ENCODE peak calls at places on chromosomes 5 and 9, in five cellular contexts. S is HCT116, G is HepG2, E is GM12878, B is H1. Q is an unnamed sample.

GRCh38 chr9:135662758-135663450 is at the start of gene LCN9:
- DNase-seq in G (no peak), B (peak; percentile 43), E (no peak), S (no peak), Q (no peak)

GRCh38 chr9:132099741-132100407 is 20.2 kb upstream of the MED27 start:
- DNase-seq in S (no peak), G (no peak), B (no peak), E (no peak), Q (no peak)

GRCh38 chr9:36148652-36149051 is 12.1 kb downstream of the GLIPR2 start:
- DNase-seq in E (peak; percentile 76), G (peak; percentile 63), B (no peak), S (no peak), Q (no peak)

GRCh38 chr5:151134228-151134627 is 23.4 kb downstream of the ANXA6 start:
- DNase-seq in E (no peak), G (no peak), B (no peak), S (no peak), Q (no peak)

GRCh38 chr5:72503888-72504491 is 3.2 kb downstream of the ZNF366 start:
- DNase-seq in B (no peak), E (no peak), S (no peak), G (no peak), Q (no peak)

GRCh38 chr5:142717582-142718215 is 31.8 kb upstream of the FGF1 start:
- DNase-seq in E (no peak), B (no peak), S (no peak), G (peak; percentile 52), Q (no peak)

GRCh38 chr9:6229604-6230003 is 14.0 kb downstream of the IL33 start:
- DNase-seq in G (no peak), B (no peak), S (no peak), E (no peak), Q (no peak)

GRCh38 chr5:65032250-65032649 is 263.5 kb downstream of the CWC27 start:
- DNase-seq in E (no peak), B (no peak), S (no peak), G (no peak), Q (no peak)

GRCh38 chr9:135822383-135822755 is 85.0 kb downstream of the CAMSAP1 start:
- DNase-seq in S (no peak), G (no peak), E (no peak), B (no peak), Q (no peak)

GRCh38 chr5:71899865-71900342 is 180.8 kb downstream of the CARTPT start:
- DNase-seq in S (no peak), B (no peak), G (no peak), E (no peak), Q (no peak)

GRCh38 chr9:106753155-106753671 is 109.8 kb upstream of the ZNF462 start:
- DNase-seq in E (peak; percentile 97), B (no peak), G (no peak), S (no peak), Q (no peak)

GRCh38 chr9:114037249-114037648 is 40.9 kb downstream of the AMBP start:
- DNase-seq in E (no peak), G (no peak), S (no peak), B (peak; percentile 33), Q (no peak)

GRCh38 chr5:1322036-1322903 is 22.6 kb downstream of the CLPTM1L start:
- DNase-seq in G (no peak), S (no peak), B (no peak), E (no peak), Q (no peak)

GRCh38 chr5:95822038-95822407 is 503 bp downstream of the GLRX start:
- DNase-seq in S (no peak), E (no peak), G (no peak), B (no peak), Q (no peak)

GRCh38 chr5:103120607-103121200 is 603 bp downstream of the PPIP5K2 start:
- DNase-seq in S (no peak), G (peak; percentile 1), B (no peak), E (no peak), Q (no peak)

GRCh38 chr5:14728109-14728938 is 63.8 kb downstream of the OTULIN start:
- DNase-seq in B (peak; percentile 85), S (no peak), E (no peak), G (peak; percentile 98), Q (peak; percentile 88)

GRCh38 chr9:125631391-125632085 is 75.5 kb downstream of the MAPKAP1 start:
- DNase-seq in G (peak; percentile 62), E (no peak), S (no peak), B (no peak), Q (no peak)

GRCh38 chr9:81906656-81907055 is 21.6 kb upstream of the SPATA31D4 start:
- DNase-seq in S (no peak), G (no peak), E (no peak), B (no peak), Q (no peak)

GRCh38 chr5:140808889-140809291 is 2.0 kb downstream of the PCDHA4 start:
- DNase-seq in G (no peak), E (no peak), B (no peak), S (no peak), Q (no peak)

GRCh38 chr9:81563739-81564138 is 125.6 kb downstream of the TLE1 start:
- DNase-seq in S (no peak), B (no peak), G (no peak), E (no peak), Q (no peak)

GRCh38 chr5:53738105-53738504 is 177.7 kb downstream of the NDUFS4 start:
- DNase-seq in E (no peak), S (no peak), B (no peak), G (no peak), Q (no peak)

GRCh38 chr5:71786337-71787060 is 67.4 kb downstream of the CARTPT start:
- DNase-seq in S (no peak), E (no peak), B (no peak), G (no peak), Q (no peak)

GRCh38 chr9:90961375-90961774 is 159.8 kb downstream of the SYK start:
- DNase-seq in S (no peak), E (no peak), B (no peak), G (no peak), Q (no peak)

GRCh38 chr5:109313123-109313522 is 96.7 kb downstream of the PJA2 start:
- DNase-seq in E (no peak), G (no peak), B (no peak), S (no peak), Q (no peak)

GRCh38 chr5:1727571-1727970 is 72.1 kb downstream of the MRPL36 start:
- DNase-seq in E (no peak), G (no peak), S (no peak), B (peak; percentile 48), Q (no peak)

GRCh38 chr5:123719004-123719403 is 207.0 kb downstream of the CSNK1G3 start:
- DNase-seq in B (no peak), E (no peak), G (no peak), S (no peak), Q (no peak)

GRCh38 chr5:8828596-8829321 is 717.1 kb downstream of the SEMA5A start:
- DNase-seq in E (no peak), B (no peak), G (no peak), S (no peak), Q (no peak)

GRCh38 chr9:124302921-124303320 is 45.2 kb downstream of the NEK6 start:
- DNase-seq in E (no peak), G (no peak), B (no peak), S (no peak), Q (no peak)

DNA sequence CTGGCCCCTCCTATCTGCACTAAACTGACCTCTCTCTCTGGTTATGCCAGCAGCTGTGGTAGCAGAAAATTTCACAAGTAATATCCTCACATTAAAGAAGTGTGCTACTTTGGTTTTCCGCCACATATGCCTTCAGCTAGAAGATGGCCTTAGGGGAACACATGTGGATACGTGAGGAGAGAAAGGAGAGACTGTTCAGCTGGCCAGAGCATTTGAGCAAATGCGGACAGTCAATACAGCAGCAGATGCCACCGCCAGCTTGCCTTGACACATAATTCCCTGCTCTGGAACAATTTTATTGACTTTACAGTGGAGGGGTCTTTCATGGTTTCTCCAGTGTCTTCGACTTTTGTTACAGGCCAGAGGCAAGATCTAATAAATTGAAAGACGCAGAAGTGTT is 434.6 kb downstream of the TAF11L14 start:
- DNase-seq in B (no peak), E (no peak), G (no peak), S (no peak), Q (no peak)
- H3K9ac ChIP-seq in B (no peak overlapping the region), E (no peak overlapping the region), G (no peak overlapping the region), S (no peak overlapping the region), Q (no peak overlapping the region)

GRCh38 chr5:24142346-24142745 is 502.4 kb downstream of the CDH10 start:
- DNase-seq in E (no peak), G (no peak), S (no peak), B (no peak), Q (no peak)

GRCh38 chr5:24141046-24141445 is 503.7 kb downstream of the CDH10 start:
- DNase-seq in S (no peak), B (no peak), G (no peak), E (no peak), Q (no peak)

DNA sequence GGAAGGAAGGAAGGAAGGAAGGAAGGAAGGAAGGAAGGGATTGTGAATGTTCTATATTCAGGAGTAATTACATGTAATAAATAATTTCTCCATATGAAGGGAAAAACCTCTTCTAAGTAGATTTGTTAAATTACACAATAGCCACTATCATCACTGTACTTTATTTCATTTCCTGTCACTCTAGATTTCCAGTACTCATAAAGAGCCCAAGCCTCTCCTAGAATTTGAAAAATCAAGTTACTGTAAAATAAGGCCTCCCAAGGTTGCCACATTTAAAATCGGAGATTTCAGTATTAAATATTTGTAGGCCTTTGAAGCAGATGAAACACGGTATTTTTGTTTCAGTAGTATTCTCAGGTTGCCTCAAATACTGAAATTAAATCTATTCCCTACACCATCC is 499.0 kb downstream of the CDH10 start:
- DNase-seq in E (no peak), B (no peak), S (no peak), G (no peak), Q (no peak)
- TF ChIP-seq YY1 in E (no peak), B (no peak), S (no peak), G (no peak), Q (no peak)

DNA sequence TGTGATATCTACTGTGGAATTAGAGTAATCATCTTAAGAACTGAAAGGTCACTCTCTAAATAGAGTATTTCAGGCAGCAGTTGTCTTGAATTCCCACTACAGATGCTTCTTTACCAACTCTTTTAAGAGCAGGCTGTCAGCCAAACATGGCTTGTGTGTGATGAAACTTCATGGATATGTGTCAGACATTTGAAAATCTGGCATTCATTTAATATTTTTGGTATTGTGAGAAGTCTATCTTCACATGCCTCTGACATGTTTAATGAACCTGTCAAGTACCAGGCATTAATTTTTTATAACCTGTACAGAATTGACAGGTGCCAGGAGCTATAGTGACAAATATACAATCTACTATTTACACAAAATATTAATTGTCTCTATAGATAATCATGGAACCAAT is 318.6 kb downstream of the CDH9 start:
- DNase-seq in E (no peak), S (no peak), B (no peak), G (no peak), Q (no peak)
- H3K9ac ChIP-seq in E (no peak overlapping the region), S (no peak overlapping the region), B (no peak overlapping the region), G (no peak overlapping the region), Q (no peak overlapping the region)

DNA sequence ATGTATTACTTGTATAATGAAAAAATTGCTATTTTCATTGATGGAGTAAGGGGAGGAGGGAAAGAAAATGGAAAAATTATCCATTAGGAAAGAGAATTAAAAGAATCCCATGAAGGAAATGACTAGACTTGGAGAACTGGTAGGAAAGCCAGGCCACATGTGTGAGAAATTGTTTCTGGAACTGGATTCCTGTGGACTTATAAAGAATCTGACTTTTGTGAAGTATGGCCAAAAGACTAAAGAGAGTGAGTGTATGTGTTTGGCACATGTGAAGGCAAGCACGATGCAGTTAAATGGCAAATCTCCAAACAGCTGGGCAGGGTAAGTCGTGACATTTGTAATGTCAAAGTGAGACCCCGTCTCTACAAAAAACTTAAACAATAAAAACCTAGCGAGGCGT is 89.4 kb downstream of the MTX3 start:
- DNase-seq in E (no peak), B (no peak), G (no peak), S (no peak), Q (no peak)
- TF ChIP-seq YY1 in E (no peak), B (no peak), G (no peak), S (no peak), Q (no peak)

Q was measured in NT2/D1.